ENCODE peak calls at places on chromosomes 16 and 17, in eight cellular contexts. S is HepG2, Y is Panc1, F is upper lobe of left lung, Q is K562, L is HCT116, P is GM12878, C is GM23338. U is an unnamed sample.

GRCh38 chr17:55561973-55562495 is 50.8 kb upstream of the SMIM36 start:
- ATAC-seq in Y (no peak), C (no peak), L (no peak), S (no peak), Q (no peak), P (no peak), F (no peak), U (no peak)

GRCh38 chr17:9123594-9124553 is 102.6 kb downstream of the NTN1 start:
- ATAC-seq in Q (no peak), S (no peak), Y (no peak), C (no peak), P (no peak), L (no peak), F (peak; percentile 29), U (no peak)

GRCh38 chr16:78288915-78289314 is 189.5 kb downstream of the WWOX start:
- ATAC-seq in C (no peak), P (no peak), Y (no peak), S (no peak), F (no peak), L (no peak), Q (no peak), U (no peak)

GRCh38 chr17:17740627-17741237 is 59.5 kb downstream of the RAI1 start:
- ATAC-seq in L (no peak), F (no peak), C (peak; percentile 18), P (no peak), S (no peak), Y (no peak), Q (no peak), U (no peak)

GRCh38 chr17:4643676-4644075 is 2.2 kb upstream of the ALOX15 start:
- ATAC-seq in S (no peak), F (no peak), L (no peak), C (no peak), P (no peak), Q (no peak), Y (no peak), U (no peak)

GRCh38 chr16:70694088-70694487 is 8.2 kb upstream of the MTSS2 start:
- ATAC-seq in C (peak; percentile 72), P (no peak), Q (no peak), Y (peak; percentile 72), L (peak; percentile 77), S (no peak), F (peak; percentile 18), U (peak; percentile 28)

GRCh38 chr16:71572497-71573116 is 4.3 kb downstream of the TAT start:
- ATAC-seq in Q (no peak), C (no peak), P (no peak), S (peak; percentile 99), Y (no peak), F (no peak), L (no peak), U (no peak)

GRCh38 chr17:76791053-76791980 is 53.4 kb downstream of the MFSD11 start:
- ATAC-seq in F (peak; percentile 75), L (peak; percentile 55), S (no peak), C (no peak), P (peak; percentile 92), Q (peak; percentile 76), Y (no peak), U (no peak)

GRCh38 chr17:63611354-63611753 is 10.7 kb downstream of the TACO1 start:
- ATAC-seq in Y (no peak), S (no peak), C (peak; percentile 54), P (peak; percentile 55), L (no peak), F (no peak), Q (no peak), U (no peak)

GRCh38 chr16:69405757-69406156 is 18.7 kb upstream of the CYB5B start:
- ATAC-seq in S (no peak), P (no peak), F (no peak), L (no peak), C (no peak), Q (no peak), Y (no peak), U (no peak)

GRCh38 chr17:8807070-8807550 is 7.9 kb upstream of the MFSD6L start:
- ATAC-seq in L (peak; percentile 46), Q (peak; percentile 27), Y (no peak), P (peak; percentile 96), S (no peak), F (peak; percentile 46), C (no peak), U (no peak)

GRCh38 chr17:75707096-75707720 is 14.1 kb upstream of the ITGB4 start:
- ATAC-seq in L (peak; percentile 95), S (no peak), F (peak; percentile 16), Y (peak; percentile 93), C (no peak), P (no peak), Q (peak; percentile 39), U (peak; percentile 83)

GRCh38 chr17:17792551-17793377 is 44.0 kb downstream of the SREBF1 start:
- ATAC-seq in Y (no peak), L (no peak), P (no peak), F (no peak), C (peak; percentile 52), S (no peak), Q (no peak), U (peak; percentile 50)

GRCh38 chr16:70493863-70494770 is 29.2 kb downstream of the COG4 start:
- ATAC-seq in F (no peak), S (no peak), L (no peak), Y (no peak), P (peak; percentile 89), C (no peak), Q (peak; percentile 67), U (no peak)

GRCh38 chr16:71230122-71230845 is at the start of gene HYDIN:
- ATAC-seq in Y (peak; percentile 83), Q (peak; percentile 85), C (peak; percentile 100), P (no peak), F (peak; percentile 32), S (peak; percentile 74), L (no peak), U (no peak)

GRCh38 chr16:85390511-85391174 is 222.5 kb upstream of the GSE1 start:
- ATAC-seq in F (peak; percentile 80), P (no peak), C (no peak), S (peak; percentile 78), Q (peak; percentile 90), L (peak; percentile 61), Y (no peak), U (peak; percentile 86)

GRCh38 chr16:29804455-29805231 is 1.7 kb upstream of the MAZ start:
- ATAC-seq in S (peak; percentile 1), C (peak; percentile 5), P (no peak), Q (peak; percentile 2), Y (peak; percentile 8), F (peak; percentile 0), L (no peak), U (peak; percentile 2)

GRCh38 chr16:14196539-14196938 is 125.4 kb downstream of the MRTFB start:
- ATAC-seq in F (no peak), Y (no peak), L (no peak), S (no peak), P (peak; percentile 37), Q (no peak), C (no peak), U (no peak)

GRCh38 chr17:68480885-68481284 is 23.6 kb upstream of the WIPI1 start:
- ATAC-seq in S (no peak), P (no peak), Y (no peak), Q (no peak), L (no peak), F (no peak), C (no peak), U (no peak)

GRCh38 chr17:21042434-21043295 is at the start of gene USP22:
- ATAC-seq in L (peak; percentile 76), P (peak; percentile 79), Y (peak; percentile 82), F (peak; percentile 86), C (peak; percentile 54), S (peak; percentile 77), Q (peak; percentile 82), U (peak; percentile 86)
- TF ChIP-seq POLR2AphosphoS5 in L (peak; percentile 75), P (peak; percentile 64), Y (no peak), F (peak; percentile 87), C (no peak), S (peak; percentile 56), Q (peak; percentile 37), U (peak; percentile 92)

DNA sequence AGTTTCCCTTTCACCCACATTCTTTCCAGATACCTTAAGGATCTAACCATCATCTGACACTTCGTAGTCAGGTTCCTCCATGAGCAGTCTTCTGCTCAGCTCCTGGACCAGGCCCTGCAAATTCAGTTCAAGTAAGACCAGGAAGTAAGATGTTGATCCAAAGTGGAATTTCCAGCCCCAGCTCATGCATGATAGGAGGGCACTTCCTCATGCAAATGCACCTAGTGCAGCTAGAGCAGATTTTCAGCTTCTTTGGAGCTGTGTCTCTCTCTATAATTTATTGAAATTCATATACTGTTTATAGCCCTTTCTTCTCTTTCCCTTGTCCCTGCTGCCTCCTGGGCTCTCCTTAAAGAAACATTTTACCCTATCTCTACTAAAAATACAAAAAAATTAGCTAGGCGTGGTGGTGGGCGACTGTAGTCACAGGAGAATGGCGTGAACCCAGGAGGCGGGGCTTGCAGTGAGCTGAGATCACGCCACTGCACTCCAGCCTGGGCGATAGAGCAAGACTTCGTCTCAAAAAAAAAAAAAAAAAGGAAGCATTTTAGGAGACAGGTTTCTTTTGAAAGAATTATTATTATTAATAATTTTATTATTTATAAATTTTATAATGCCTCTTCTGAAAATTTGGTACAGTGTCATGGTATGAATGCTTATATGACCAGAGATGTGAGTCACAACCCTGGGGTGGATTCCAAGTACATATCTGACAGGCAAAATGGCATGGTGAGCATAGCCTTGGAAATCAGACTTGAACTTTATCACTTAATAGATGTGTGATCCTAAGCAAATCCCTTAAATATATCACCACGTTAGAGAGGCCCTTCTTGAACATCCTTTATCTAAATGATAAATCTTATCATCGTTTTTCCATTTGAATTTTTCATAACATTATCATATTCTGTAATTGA is 94.3 kb downstream of the SSH2 start:
- ATAC-seq in Y (no peak), L (no peak), C (no peak), Q (no peak), S (no peak), P (peak; percentile 45), F (peak; percentile 53), U (no peak)
- TF ChIP-seq POLR2AphosphoS5 in Y (no peak), L (no peak), C (no peak), Q (no peak), S (no peak), P (no peak), F (peak; percentile 59), U (no peak)

DNA sequence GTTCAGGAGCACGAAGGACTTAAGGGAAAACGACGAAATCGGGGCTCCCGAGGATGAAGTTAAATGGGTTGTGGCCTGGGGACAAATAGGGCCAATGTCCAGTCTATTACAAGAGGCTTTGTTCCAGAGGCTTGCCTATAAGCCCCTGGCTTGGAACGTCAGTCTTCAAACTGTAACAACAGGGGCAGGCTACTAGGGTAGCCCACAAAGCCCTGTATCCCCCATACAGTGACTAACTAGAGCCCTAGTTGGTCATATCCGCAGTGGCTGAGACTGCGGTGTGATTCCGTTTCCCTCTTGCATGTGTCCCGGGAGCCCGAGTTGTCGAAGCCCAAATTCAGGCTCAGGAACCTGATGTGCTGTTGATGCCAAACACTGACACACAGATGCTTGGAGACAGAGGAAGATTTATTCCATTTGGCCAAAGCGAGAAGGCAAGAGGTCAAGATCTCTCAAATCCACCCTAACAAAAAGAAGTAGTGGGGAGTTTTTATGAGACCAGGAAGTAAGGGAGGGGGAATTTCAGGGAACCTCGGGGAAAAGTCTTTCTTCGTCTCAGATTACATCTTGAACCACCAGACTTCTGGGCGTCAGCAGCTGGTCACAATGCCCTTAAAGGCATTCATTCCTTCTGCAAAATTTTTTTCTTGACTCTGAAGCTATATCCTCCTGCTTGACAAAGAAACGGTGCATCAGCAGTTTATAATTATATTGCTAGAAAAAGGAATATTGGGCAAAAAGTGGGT is 760 bp downstream of the SLFN5 start:
- ATAC-seq in S (peak; percentile 47), Q (peak; percentile 12), L (peak; percentile 9), F (peak; percentile 57), Y (peak; percentile 38), P (peak; percentile 50), C (peak; percentile 11), U (peak; percentile 37)
- TF ChIP-seq POLR2AphosphoS5 in S (no peak), Q (no peak), L (no peak), F (peak; percentile 66), Y (no peak), P (no peak), C (no peak), U (peak; percentile 40)

GRCh38 chr16:54080524-54081008 is 206.0 kb downstream of the IRX3 start:
- ATAC-seq in S (peak; percentile 97), Q (no peak), L (no peak), Y (peak; percentile 95), C (no peak), F (peak; percentile 21), P (no peak), U (no peak)
- TF ChIP-seq POLR2AphosphoS5 in S (no peak), Q (no peak), L (no peak), Y (no peak), C (no peak), F (no peak), P (no peak), U (no peak)